ENCODE peak calls at places on chromosome 14, in eight cellular contexts. T is AG10803, V is LNCaP clone FGC, L is left lung, Z is uterus, B is AG09309, S is AG04449, Q is kidney epithelial cell. X is an unnamed sample.

GRCh38 chr14:99266181-99267178 is 5.5 kb downstream of the BCL11B start:
- DNase-seq in T (peak; percentile 62), V (no peak), L (peak; percentile 72), Z (peak; percentile 74), B (peak; percentile 16), S (peak; percentile 12), Q (no peak), X (peak; percentile 71)

GRCh38 chr14:52906141-52906601 is 44.7 kb downstream of the FERMT2 start:
- DNase-seq in T (peak; percentile 83), V (no peak), L (no peak), Z (no peak), B (no peak), S (peak; percentile 60), Q (peak; percentile 60), X (peak; percentile 94)

GRCh38 chr14:56189306-56189705 is 71.1 kb downstream of the PELI2 start:
- DNase-seq in T (peak; percentile 79), V (peak; percentile 8), L (no peak), Z (no peak), B (peak; percentile 42), S (no peak), Q (peak; percentile 82), X (peak; percentile 86)

GRCh38 chr14:28515571-28515970 is 251.0 kb upstream of the FOXG1 start:
- DNase-seq in T (no peak), V (no peak), L (no peak), Z (no peak), B (no peak), S (no peak), Q (no peak), X (peak; percentile 67)

GRCh38 chr14:88424573-88424972 is 39.1 kb downstream of the SPATA7 start:
- DNase-seq in T (peak; percentile 58), V (no peak), L (no peak), Z (no peak), B (peak; percentile 39), S (no peak), Q (no peak), X (peak; percentile 49)

GRCh38 chr14:58922211-58922940 is 266.1 kb upstream of the DAAM1 start:
- DNase-seq in T (peak; percentile 70), V (no peak), L (no peak), Z (no peak), B (no peak), S (no peak), Q (no peak), X (peak; percentile 56)

GRCh38 chr14:45199246-45199645 is 53.8 kb downstream of the MIS18BP1 start:
- DNase-seq in T (peak; percentile 38), V (no peak), L (no peak), Z (no peak), B (no peak), S (peak; percentile 36), Q (no peak), X (peak; percentile 14)

GRCh38 chr14:58131386-58131785 is 20.6 kb downstream of the ARMH4 start:
- DNase-seq in T (peak; percentile 17), V (no peak), L (no peak), Z (no peak), B (no peak), S (peak; percentile 12), Q (no peak), X (peak; percentile 10)

GRCh38 chr14:39265741-39266588 is 32.2 kb downstream of the MIA2 start:
- DNase-seq in T (peak; percentile 34), V (peak; percentile 61), L (no peak), Z (no peak), B (no peak), S (no peak), Q (no peak), X (peak; percentile 68)

GRCh38 chr14:24143511-24143910 is 2.1 kb upstream of the EMC9 start:
- DNase-seq in T (peak; percentile 36), V (no peak), L (no peak), Z (no peak), B (no peak), S (no peak), Q (no peak), X (peak; percentile 86)

GRCh38 chr14:24138396-24139271 is 2.6 kb downstream of the PSME1 start:
- DNase-seq in T (no peak), V (no peak), L (no peak), Z (no peak), B (no peak), S (no peak), Q (no peak), X (no peak)

GRCh38 chr14:24144451-24144850 is 2.0 kb downstream of the PSME2 start:
- DNase-seq in T (no peak), V (no peak), L (no peak), Z (no peak), B (no peak), S (no peak), Q (no peak), X (no peak)

GRCh38 chr14:24139272-24139934 is 2.0 kb downstream of the EMC9 start:
- DNase-seq in T (no peak), V (no peak), L (no peak), Z (no peak), B (no peak), S (no peak), Q (no peak), X (no peak)

GRCh38 chr14:24141030-24141880 is at the start of gene EMC9:
- DNase-seq in T (peak; percentile 98), V (peak; percentile 99), L (peak; percentile 100), Z (peak; percentile 99), B (peak; percentile 95), S (peak; percentile 94), Q (peak; percentile 98), X (peak; percentile 99)
- TF ChIP-seq CTCF in T (peak; percentile 32), V (no peak), L (peak; percentile 53), Z (peak; percentile 41), B (peak; percentile 43), S (peak; percentile 56), Q (peak; percentile 35), X (peak; percentile 55)

DNA sequence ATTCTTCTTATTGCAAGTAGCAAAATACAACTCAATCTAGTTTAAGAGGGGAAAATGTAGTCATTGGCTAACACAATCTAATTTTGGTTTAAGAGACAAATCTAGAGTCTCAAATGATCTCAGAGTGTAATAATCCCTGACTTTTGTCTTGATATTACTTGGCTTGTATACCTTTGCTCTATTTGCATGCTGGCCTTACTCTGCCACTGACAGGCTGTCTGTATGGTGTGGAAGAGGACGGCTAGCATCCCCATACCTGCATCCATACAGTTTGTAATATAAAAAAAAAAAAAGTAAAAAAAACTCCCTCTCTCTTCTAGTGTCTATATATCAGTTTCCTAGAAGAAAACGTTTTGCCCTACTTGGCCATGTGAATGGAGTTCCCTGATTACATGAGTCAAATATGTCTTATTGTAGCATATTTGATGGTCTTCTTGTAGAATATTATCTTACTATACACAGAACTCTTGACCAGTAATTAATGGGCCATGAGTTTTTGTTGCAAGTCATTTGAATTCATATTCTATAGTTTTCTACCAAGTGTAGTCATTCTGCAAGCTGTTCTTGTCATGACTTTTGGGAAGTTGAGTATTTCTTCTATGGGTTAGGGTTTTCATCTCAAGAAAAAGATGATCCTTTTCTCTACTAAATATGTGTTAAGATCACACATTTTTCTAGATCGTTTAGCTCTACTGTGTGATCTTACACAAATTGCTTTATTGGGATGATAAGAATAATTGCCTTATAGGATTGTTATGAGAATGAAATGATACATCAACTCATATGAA is 8.2 kb downstream of the HIF1A start:
- DNase-seq in T (no peak), V (no peak), L (no peak), Z (no peak), B (no peak), S (no peak), Q (no peak), X (peak; percentile 48)
- H3K4me3 ChIP-seq in T (no peak overlapping the region), V (no peak overlapping the region), L (no peak overlapping the region), Z (no peak overlapping the region), B (no peak overlapping the region), S (no peak overlapping the region), Q (peak overlapping the region; percentile 25), X (peak overlapping the region; percentile 82)

GRCh38 chr14:104072586-104072985 is 12.9 kb upstream of the ASPG start:
- DNase-seq in T (no peak), V (no peak), L (no peak), Z (no peak), B (no peak), S (no peak), Q (no peak), X (no peak)

GRCh38 chr14:104073764-104074163 is 11.7 kb upstream of the ASPG start:
- DNase-seq in T (no peak), V (no peak), L (no peak), Z (no peak), B (no peak), S (no peak), Q (no peak), X (no peak)

GRCh38 chr14:104076743-104077142 is 8.8 kb upstream of the ASPG start:
- DNase-seq in T (no peak), V (no peak), L (no peak), Z (no peak), B (no peak), S (no peak), Q (no peak), X (no peak)

GRCh38 chr14:104078031-104078455 is 7.5 kb upstream of the ASPG start:
- DNase-seq in T (peak; percentile 80), V (peak; percentile 84), L (peak; percentile 86), Z (peak; percentile 82), B (peak; percentile 54), S (peak; percentile 52), Q (peak; percentile 72), X (peak; percentile 89)

GRCh38 chr14:104075530-104076151 is 9.9 kb upstream of the ASPG start:
- DNase-seq in T (no peak), V (no peak), L (no peak), Z (no peak), B (no peak), S (no peak), Q (no peak), X (no peak)
- TF ChIP-seq CTCF in T (peak; percentile 39), V (peak; percentile 63), L (no peak), Z (no peak), B (peak; percentile 38), S (peak; percentile 10), Q (peak; percentile 54), X (peak; percentile 28)

GRCh38 chr14:23164250-23164649 is 19.2 kb downstream of the SLC7A8 start:
- DNase-seq in T (no peak), V (peak; percentile 85), L (peak; percentile 68), Z (no peak), B (no peak), S (no peak), Q (no peak), X (no peak)

GRCh38 chr14:23162800-23163199 is 20.7 kb downstream of the SLC7A8 start:
- DNase-seq in T (no peak), V (no peak), L (no peak), Z (no peak), B (no peak), S (no peak), Q (no peak), X (no peak)

GRCh38 chr14:23160924-23161522 is 22.4 kb downstream of the SLC7A8 start:
- DNase-seq in T (peak; percentile 87), V (peak; percentile 67), L (peak; percentile 83), Z (peak; percentile 67), B (peak; percentile 62), S (no peak), Q (peak; percentile 49), X (peak; percentile 86)

GRCh38 chr14:23163830-23164229 is 19.6 kb downstream of the SLC7A8 start:
- DNase-seq in T (no peak), V (no peak), L (no peak), Z (no peak), B (no peak), S (no peak), Q (no peak), X (no peak)

DNA sequence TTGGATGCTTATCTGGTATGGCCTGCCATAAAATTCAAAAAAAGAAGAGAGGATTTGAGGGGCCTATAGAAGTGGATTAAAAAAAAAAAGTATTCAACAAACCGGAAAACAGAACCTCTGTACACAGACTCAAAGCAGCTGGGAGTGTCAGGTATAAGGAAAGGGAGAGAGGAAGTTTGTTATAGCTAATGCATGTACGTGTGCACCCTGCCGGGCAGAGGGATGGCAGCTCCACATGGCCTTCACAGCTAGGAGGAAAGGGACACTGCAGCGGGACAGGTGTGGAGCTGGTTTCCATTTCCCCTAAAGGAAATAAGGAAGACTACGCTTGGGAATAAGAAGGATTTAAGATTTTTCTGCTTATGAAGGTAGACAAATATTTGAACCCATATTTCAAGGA is 21.5 kb downstream of the SLC7A8 start:
- DNase-seq in T (no peak), V (no peak), L (no peak), Z (no peak), B (no peak), S (no peak), Q (no peak), X (no peak)
- H3K4me3 ChIP-seq in T (no peak overlapping the region), V (no peak overlapping the region), L (no peak overlapping the region), Z (no peak overlapping the region), B (no peak overlapping the region), S (no peak overlapping the region), Q (no peak overlapping the region), X (no peak overlapping the region)

X was measured in cardiac fibroblast.